ENCODE peak calls at places on chromosomes 16 and 17, in ten cellular contexts. Z is activated CD4-positive, alpha-beta T cell treated with anti-CD3 and anti-CD28 coated beads for 24 hours; B is stimulated activated naive CD4-positive, alpha-beta T cell; V is effector CD8-positive, alpha-beta T cell; D is NCI-H2081; U is NCI-H460; G is amygdala; W is GOT3; Y is iPS-NIHi11; L is CD4-positive, CD25-positive, alpha-beta regulatory T cell. R is an unnamed sample.

GRCh38 chr17:57279432-57279831 is 23.1 kb downstream of the MSI2 start:
- DNase-seq in G (no peak), V (no peak), D (no peak), B (no peak), Y (no peak), U (no peak), Z (no peak), W (no peak), L (no peak), R (no peak)

GRCh38 chr16:48503779-48504178 is 106.2 kb downstream of the N4BP1 start:
- DNase-seq in Z (no peak), D (peak; percentile 9), W (no peak), U (no peak), L (no peak), V (no peak), B (no peak), Y (no peak), G (no peak), R (no peak)

GRCh38 chr16:78448658-78449327 is 349.3 kb downstream of the WWOX start:
- DNase-seq in Z (no peak), Y (no peak), L (no peak), D (no peak), G (no peak), U (no peak), V (no peak), B (no peak), W (no peak), R (no peak)

GRCh38 chr16:14405611-14406537 is 224.2 kb downstream of the PARN start:
- DNase-seq in V (no peak), G (no peak), L (no peak), D (no peak), B (no peak), W (no peak), Z (no peak), Y (peak; percentile 90), U (no peak), R (no peak)

GRCh38 chr16:78695371-78695770 is 595.9 kb downstream of the WWOX start:
- DNase-seq in L (no peak), D (peak; percentile 9), Y (no peak), G (no peak), B (no peak), W (no peak), U (no peak), Z (no peak), V (no peak), R (peak; percentile 51)

GRCh38 chr16:12020007-12020406 is 43.5 kb downstream of the SNX29 start:
- DNase-seq in G (no peak), D (no peak), U (no peak), W (no peak), L (no peak), Y (no peak), V (no peak), B (no peak), Z (no peak), R (no peak)

GRCh38 chr17:76983431-76983830 is 115.2 kb downstream of the MGAT5B start:
- DNase-seq in W (no peak), B (no peak), D (no peak), Y (no peak), Z (no peak), U (no peak), V (no peak), L (no peak), G (no peak), R (no peak)

GRCh38 chr17:9386401-9386800 is 189.2 kb downstream of the STX8 start:
- DNase-seq in U (no peak), D (no peak), Z (no peak), B (no peak), G (no peak), V (no peak), L (no peak), W (no peak), Y (no peak), R (no peak)

GRCh38 chr16:2842340-2843000 is 12.4 kb downstream of the ZG16B start:
- DNase-seq in W (no peak), L (peak; percentile 26), V (peak; percentile 28), Y (peak; percentile 85), Z (peak; percentile 81), B (peak; percentile 62), D (no peak), G (no peak), U (no peak), R (peak; percentile 40)

R was measured in NCI-H1694 treated with DMSO at 0.1 percent for 48 hours.